ENCODE peak calls at places on chromosomes 13 and 19, in four cellular contexts. One of them, this sample, is unnamed.

GRCh38 chr13:105167385-105167784 is 1368.1 kb downstream of the EFNB2 start:
- DNase-seq in A549: no peak
- DNase-seq in K562: no peak
- DNase-seq in WTC11: no peak
- DNase-seq in this sample: no peak

GRCh38 chr13:79246575-79246949 is 159.5 kb downstream of the RBM26 start:
- DNase-seq in WTC11: no peak
- DNase-seq in K562: no peak
- DNase-seq in A549: no peak
- DNase-seq in this sample: no peak

GRCh38 chr19:10270180-10270615 is 722 bp upstream of the ICAM1 start:
- DNase-seq in A549: no peak
- DNase-seq in K562: peak
- DNase-seq in WTC11: no peak
- DNase-seq in this sample: no peak

GRCh38 chr13:39036212-39036611 is 1.7 kb downstream of the PROSER1 start:
- DNase-seq in A549: no peak
- DNase-seq in WTC11: no peak
- DNase-seq in K562: no peak
- DNase-seq in this sample: no peak

GRCh38 chr13:35165205-35165604 is 223.1 kb downstream of the NBEA start:
- DNase-seq in WTC11: no peak
- DNase-seq in A549: no peak
- DNase-seq in K562: no peak
- DNase-seq in this sample: no peak

GRCh38 chr19:41927810-41928192 is 448 bp downstream of the ERFL start:
- DNase-seq in WTC11: no peak
- DNase-seq in A549: no peak
- DNase-seq in K562: peak
- DNase-seq in this sample: no peak

GRCh38 chr13:67549331-67549730 is 319.2 kb upstream of the PCDH9 start:
- DNase-seq in K562: no peak
- DNase-seq in WTC11: no peak
- DNase-seq in A549: no peak
- DNase-seq in this sample: no peak

GRCh38 chr19:45460807-45461347 is 6.9 kb upstream of the FOSB start:
- DNase-seq in WTC11: no peak
- DNase-seq in K562: no peak
- DNase-seq in A549: no peak
- DNase-seq in this sample: no peak

GRCh38 chr13:98315902-98316301 is 138.8 kb upstream of the RNF113B start:
- DNase-seq in K562: no peak
- DNase-seq in A549: no peak
- DNase-seq in WTC11: no peak
- DNase-seq in this sample: no peak

GRCh38 chr13:94110011-94110410 is 369.5 kb downstream of the DCT start:
- DNase-seq in WTC11: no peak
- DNase-seq in A549: no peak
- DNase-seq in K562: no peak
- DNase-seq in this sample: no peak

GRCh38 chr19:778910-779653 is 18.2 kb upstream of the PTBP1 start:
- DNase-seq in A549: peak
- DNase-seq in K562: no peak
- DNase-seq in WTC11: no peak
- DNase-seq in this sample: no peak

GRCh38 chr19:48466571-48467325 is 2.4 kb upstream of the CYTH2 start:
- DNase-seq in WTC11: no peak
- DNase-seq in A549: no peak
- DNase-seq in K562: no peak
- DNase-seq in this sample: no peak

GRCh38 chr13:24361138-24361537 is 51.8 kb downstream of the C1QTNF9 start:
- DNase-seq in A549: no peak
- DNase-seq in K562: no peak
- DNase-seq in WTC11: no peak
- DNase-seq in this sample: no peak

GRCh38 chr19:18999016-18999758 is 34.1 kb downstream of the SUGP2 start:
- DNase-seq in A549: no peak
- DNase-seq in K562: no peak
- DNase-seq in WTC11: no peak
- DNase-seq in this sample: no peak

GRCh38 chr13:59658736-59659330 is 504.9 kb downstream of the DIAPH3 start:
- DNase-seq in A549: no peak
- DNase-seq in K562: no peak
- DNase-seq in WTC11: no peak
- DNase-seq in this sample: no peak

GRCh38 chr19:35213678-35214632 is 14.6 kb downstream of the FAM187B start:
- DNase-seq in WTC11: no peak
- DNase-seq in K562: peak
- DNase-seq in A549: peak
- DNase-seq in this sample: peak

GRCh38 chr19:51548213-51548651 is 16.8 kb upstream of the SIGLEC6 start:
- DNase-seq in A549: no peak
- DNase-seq in K562: no peak
- DNase-seq in WTC11: no peak
- DNase-seq in this sample: no peak

GRCh38 chr13:77678691-77679090 is 18.8 kb upstream of the SLAIN1 start:
- DNase-seq in A549: no peak
- DNase-seq in WTC11: no peak
- DNase-seq in K562: no peak
- DNase-seq in this sample: no peak

GRCh38 chr13:84816567-84817133 is 934.4 kb upstream of the SLITRK1 start:
- DNase-seq in WTC11: no peak
- DNase-seq in K562: no peak
- DNase-seq in A549: no peak
- DNase-seq in this sample: no peak

GRCh38 chr13:23567792-23568480 is 2.3 kb upstream of the TNFRSF19 start:
- DNase-seq in WTC11: no peak
- DNase-seq in A549: no peak
- DNase-seq in K562: no peak
- DNase-seq in this sample: no peak

GRCh38 chr13:110949628-110950027 is 34.8 kb upstream of the ANKRD10 start:
- DNase-seq in A549: no peak
- DNase-seq in K562: no peak
- DNase-seq in WTC11: no peak
- DNase-seq in this sample: no peak

GRCh38 chr19:10126213-10126639 is 6.5 kb upstream of the EIF3G start:
- DNase-seq in K562: no peak
- DNase-seq in WTC11: no peak
- DNase-seq in A549: no peak
- DNase-seq in this sample: no peak

GRCh38 chr19:5130371-5131030 is 161.6 kb downstream of the KDM4B start:
- DNase-seq in K562: no peak
- DNase-seq in A549: no peak
- DNase-seq in WTC11: no peak
- DNase-seq in this sample: peak

GRCh38 chr13:41746259-41746658 is 214.7 kb downstream of the VWA8 start:
- DNase-seq in A549: no peak
- DNase-seq in K562: no peak
- DNase-seq in WTC11: no peak
- DNase-seq in this sample: no peak

GRCh38 chr13:33676700-33677048 is 141.3 kb upstream of the RFC3 start:
- DNase-seq in K562: no peak
- DNase-seq in WTC11: no peak
- DNase-seq in A549: peak
- DNase-seq in this sample: no peak

GRCh38 chr19:6540918-6541689 is 10.3 kb downstream of the TNFSF9 start:
- DNase-seq in WTC11: no peak
- DNase-seq in A549: no peak
- DNase-seq in K562: no peak
- DNase-seq in this sample: no peak

GRCh38 chr19:3807574-3808354 is 21.6 kb upstream of the MATK start:
- DNase-seq in A549: no peak
- DNase-seq in WTC11: no peak
- DNase-seq in K562: no peak
- DNase-seq in this sample: no peak

GRCh38 chr19:58181902-58182576 is 822 bp upstream of the ZNF274 start:
- DNase-seq in A549: peak
- DNase-seq in K562: peak
- DNase-seq in WTC11: peak
- DNase-seq in this sample: no peak

GRCh38 chr19:5091576-5092215 is 122.8 kb downstream of the KDM4B start:
- DNase-seq in K562: peak
- DNase-seq in WTC11: no peak
- DNase-seq in A549: no peak
- DNase-seq in this sample: no peak

GRCh38 chr19:7386308-7386707 is 37.6 kb downstream of the ARHGEF18 start:
- DNase-seq in K562: no peak
- DNase-seq in A549: peak
- DNase-seq in WTC11: peak
- DNase-seq in this sample: no peak

GRCh38 chr19:43534811-43535761 is 2.1 kb downstream of the ZNF575 start:
- DNase-seq in K562: no peak
- DNase-seq in WTC11: peak
- DNase-seq in A549: peak
- DNase-seq in this sample: no peak

GRCh38 chr19:3849092-3849491 is 19.7 kb downstream of the ZFR2 start:
- DNase-seq in A549: no peak
- DNase-seq in K562: peak
- DNase-seq in WTC11: peak
- DNase-seq in this sample: no peak

GRCh38 chr13:114017028-114017630 is 43.3 kb upstream of the C13orf46 start:
- DNase-seq in A549: peak
- DNase-seq in K562: no peak
- DNase-seq in WTC11: peak
- DNase-seq in this sample: no peak
- TF ChIP-seq ESRRA in A549: no peak
- TF ChIP-seq ESRRA in K562: no peak
- TF ChIP-seq ESRRA in WTC11: no peak
- TF ChIP-seq ESRRA in this sample: no peak

DNA sequence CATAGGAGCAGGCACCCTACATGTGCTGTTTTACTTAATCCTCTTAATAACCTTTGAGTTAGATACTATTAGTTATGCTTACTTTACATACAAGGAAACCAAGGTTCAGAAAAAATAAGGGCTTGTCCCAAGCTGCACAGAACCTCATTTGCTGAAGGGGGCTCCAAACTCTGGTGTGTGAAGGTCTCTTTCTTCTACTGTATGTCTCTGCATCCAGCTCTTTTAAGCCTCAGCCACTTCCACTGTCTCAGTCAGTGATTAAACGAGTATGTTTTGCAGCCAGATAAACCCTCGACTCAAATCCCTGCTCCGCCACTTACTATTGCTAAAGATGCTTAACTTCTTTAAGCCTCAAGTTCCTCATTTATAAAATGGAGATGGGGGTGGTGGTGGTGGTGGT is 112.4 kb upstream of the WASF3 start:
- DNase-seq in K562: no peak
- DNase-seq in WTC11: no peak
- DNase-seq in A549: no peak
- DNase-seq in this sample: no peak
- TF ChIP-seq ESRRA in K562: no peak
- TF ChIP-seq ESRRA in WTC11: no peak
- TF ChIP-seq ESRRA in A549: no peak
- TF ChIP-seq ESRRA in this sample: no peak

DNA sequence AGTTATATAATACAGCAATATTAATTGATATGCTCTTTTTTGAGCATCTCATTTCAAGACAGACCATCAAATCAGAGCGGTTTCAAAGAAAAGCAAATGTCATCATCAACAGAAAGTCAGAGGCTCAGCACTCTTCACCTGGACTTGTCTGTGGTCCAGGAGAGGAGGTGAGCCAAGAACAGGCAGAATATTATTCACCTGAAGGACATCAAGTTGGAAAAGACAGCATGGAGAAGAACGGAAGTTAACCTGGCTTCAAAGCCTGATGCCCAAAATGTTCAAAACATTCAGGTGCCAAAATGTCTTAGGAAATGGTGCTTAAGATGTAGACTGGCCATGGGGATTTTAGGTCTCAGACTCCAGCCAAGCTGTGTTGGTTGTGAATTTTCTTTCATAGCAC is 40.7 kb downstream of the FGF14 start:
- DNase-seq in A549: no peak
- DNase-seq in K562: no peak
- DNase-seq in WTC11: no peak
- DNase-seq in this sample: no peak
- TF ChIP-seq ESRRA in A549: no peak
- TF ChIP-seq ESRRA in K562: no peak
- TF ChIP-seq ESRRA in WTC11: no peak
- TF ChIP-seq ESRRA in this sample: no peak

GRCh38 chr19:12611361-12611699 is 610 bp downstream of the ZNF791 start:
- DNase-seq in K562: no peak
- DNase-seq in A549: peak
- DNase-seq in WTC11: peak
- DNase-seq in this sample: no peak
- TF ChIP-seq ESRRA in K562: no peak
- TF ChIP-seq ESRRA in A549: no peak
- TF ChIP-seq ESRRA in WTC11: no peak
- TF ChIP-seq ESRRA in this sample: no peak

DNA sequence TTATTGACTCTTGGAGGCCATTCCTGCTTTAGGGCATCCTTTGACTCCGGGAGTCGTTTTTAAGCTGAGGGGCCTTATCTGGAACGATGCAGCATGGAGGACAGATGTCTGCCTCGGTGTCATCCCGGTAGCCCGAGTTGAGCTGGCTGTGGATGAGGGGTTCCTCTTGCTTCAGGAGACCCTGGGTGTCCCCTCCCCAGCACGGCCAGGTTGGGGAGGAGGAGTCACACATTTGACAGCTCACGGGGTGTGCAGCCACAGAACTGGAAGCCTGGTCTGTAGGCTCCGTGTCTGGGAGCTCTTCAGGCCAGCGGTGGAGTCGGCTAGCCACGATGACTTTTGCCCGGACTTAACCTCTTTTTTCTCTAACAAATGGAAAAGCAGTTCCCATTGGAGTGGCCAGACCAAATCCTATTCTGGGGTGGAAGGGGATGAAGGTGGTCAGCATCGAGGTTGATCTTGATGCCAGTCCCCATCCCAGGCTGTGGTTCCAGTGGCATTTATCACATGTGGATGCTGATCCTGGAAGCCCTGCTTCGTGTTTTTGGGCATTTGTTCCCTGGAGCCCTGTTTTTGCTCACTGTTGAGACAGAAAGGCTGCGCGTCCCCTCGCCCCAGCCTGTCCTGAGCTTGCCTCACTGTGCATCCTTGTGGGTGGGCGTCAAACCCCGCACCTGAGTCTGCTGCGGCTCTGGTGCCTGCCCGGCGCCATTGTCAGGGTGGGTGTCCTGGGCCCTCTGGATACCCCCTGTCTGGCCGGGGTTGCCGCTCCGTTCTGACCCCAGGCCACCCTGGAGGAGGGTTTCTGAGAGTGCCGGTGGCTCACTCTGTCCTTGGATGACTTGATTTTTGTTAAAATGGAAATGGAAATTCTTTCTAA is 12.0 kb downstream of the TFDP1 start:
- DNase-seq in K562: no peak
- DNase-seq in A549: no peak
- DNase-seq in WTC11: peak
- DNase-seq in this sample: no peak
- TF ChIP-seq ESRRA in K562: no peak
- TF ChIP-seq ESRRA in A549: no peak
- TF ChIP-seq ESRRA in WTC11: no peak
- TF ChIP-seq ESRRA in this sample: no peak